ENCODE peak calls at places on chromosomes 16 and 17, in six cellular contexts. One of them, this sample, is unnamed.

GRCh38 chr17:73013299-73013698 is 79.2 kb downstream of the SLC39A11 start:
- DNase-seq in LoVo: no peak
- DNase-seq in stimulated activated CD4-positive, alpha-beta T cell treated with anti-CD3 and anti-CD28 coated beads, Interleukin-2, amount 100 ng/mL, for 48 hours: no peak
- DNase-seq in AG10803: no peak
- DNase-seq in EL: no peak
- DNase-seq in germinal center: no peak
- DNase-seq in this sample: no peak

GRCh38 chr17:37605813-37606505 is 3.3 kb downstream of the SYNRG start:
- DNase-seq in LoVo: peak
- DNase-seq in stimulated activated CD4-positive, alpha-beta T cell treated with anti-CD3 and anti-CD28 coated beads, Interleukin-2, amount 100 ng/mL, for 48 hours: no peak
- DNase-seq in AG10803: peak
- DNase-seq in EL: peak
- DNase-seq in germinal center: peak
- DNase-seq in this sample: no peak

GRCh38 chr17:42361781-42362186 is 26.5 kb downstream of the STAT3 start:
- DNase-seq in LoVo: peak
- DNase-seq in stimulated activated CD4-positive, alpha-beta T cell treated with anti-CD3 and anti-CD28 coated beads, Interleukin-2, amount 100 ng/mL, for 48 hours: peak
- DNase-seq in AG10803: no peak
- DNase-seq in EL: no peak
- DNase-seq in germinal center: no peak
- DNase-seq in this sample: no peak

GRCh38 chr17:48055531-48056245 is 7.5 kb downstream of the NFE2L1 start:
- DNase-seq in LoVo: peak
- DNase-seq in stimulated activated CD4-positive, alpha-beta T cell treated with anti-CD3 and anti-CD28 coated beads, Interleukin-2, amount 100 ng/mL, for 48 hours: peak
- DNase-seq in AG10803: peak
- DNase-seq in EL: peak
- DNase-seq in germinal center: peak
- DNase-seq in this sample: no peak

GRCh38 chr16:31214705-31215286 is 877 bp downstream of the TRIM72 start:
- DNase-seq in LoVo: no peak
- DNase-seq in stimulated activated CD4-positive, alpha-beta T cell treated with anti-CD3 and anti-CD28 coated beads, Interleukin-2, amount 100 ng/mL, for 48 hours: no peak
- DNase-seq in AG10803: no peak
- DNase-seq in EL: no peak
- DNase-seq in germinal center: peak
- DNase-seq in this sample: no peak

GRCh38 chr16:54720259-54720658 is 210.4 kb upstream of the IRX5 start:
- DNase-seq in LoVo: no peak
- DNase-seq in stimulated activated CD4-positive, alpha-beta T cell treated with anti-CD3 and anti-CD28 coated beads, Interleukin-2, amount 100 ng/mL, for 48 hours: no peak
- DNase-seq in AG10803: no peak
- DNase-seq in EL: no peak
- DNase-seq in germinal center: no peak
- DNase-seq in this sample: no peak

GRCh38 chr16:49405123-49405522 is 31.5 kb downstream of the C16orf78 start:
- DNase-seq in LoVo: no peak
- DNase-seq in stimulated activated CD4-positive, alpha-beta T cell treated with anti-CD3 and anti-CD28 coated beads, Interleukin-2, amount 100 ng/mL, for 48 hours: no peak
- DNase-seq in AG10803: no peak
- DNase-seq in EL: no peak
- DNase-seq in germinal center: no peak
- DNase-seq in this sample: no peak

GRCh38 chr17:7610641-7611040 is 4.1 kb downstream of the FXR2 start:
- DNase-seq in LoVo: no peak
- DNase-seq in stimulated activated CD4-positive, alpha-beta T cell treated with anti-CD3 and anti-CD28 coated beads, Interleukin-2, amount 100 ng/mL, for 48 hours: no peak
- DNase-seq in AG10803: no peak
- DNase-seq in EL: no peak
- DNase-seq in germinal center: no peak
- DNase-seq in this sample: no peak

GRCh38 chr16:89847056-89847929 is 19.0 kb downstream of the SPIRE2 start:
- DNase-seq in LoVo: no peak
- DNase-seq in stimulated activated CD4-positive, alpha-beta T cell treated with anti-CD3 and anti-CD28 coated beads, Interleukin-2, amount 100 ng/mL, for 48 hours: no peak
- DNase-seq in AG10803: no peak
- DNase-seq in EL: no peak
- DNase-seq in germinal center: no peak
- DNase-seq in this sample: no peak

GRCh38 chr17:17919169-17920107 is 52.8 kb downstream of the TOM1L2 start:
- DNase-seq in LoVo: peak
- DNase-seq in stimulated activated CD4-positive, alpha-beta T cell treated with anti-CD3 and anti-CD28 coated beads, Interleukin-2, amount 100 ng/mL, for 48 hours: peak
- DNase-seq in AG10803: peak
- DNase-seq in EL: peak
- DNase-seq in germinal center: peak
- DNase-seq in this sample: peak

GRCh38 chr16:88393571-88393970 is 10.8 kb downstream of the ZNF469 start:
- DNase-seq in LoVo: no peak
- DNase-seq in stimulated activated CD4-positive, alpha-beta T cell treated with anti-CD3 and anti-CD28 coated beads, Interleukin-2, amount 100 ng/mL, for 48 hours: no peak
- DNase-seq in AG10803: no peak
- DNase-seq in EL: no peak
- DNase-seq in germinal center: no peak
- DNase-seq in this sample: no peak

GRCh38 chr17:80070375-80071115 is 30.8 kb upstream of the GAA start:
- DNase-seq in LoVo: no peak
- DNase-seq in stimulated activated CD4-positive, alpha-beta T cell treated with anti-CD3 and anti-CD28 coated beads, Interleukin-2, amount 100 ng/mL, for 48 hours: no peak
- DNase-seq in AG10803: peak
- DNase-seq in EL: no peak
- DNase-seq in germinal center: no peak
- DNase-seq in this sample: no peak

GRCh38 chr16:24499193-24499814 is 40.1 kb upstream of the RBBP6 start:
- DNase-seq in LoVo: peak
- DNase-seq in stimulated activated CD4-positive, alpha-beta T cell treated with anti-CD3 and anti-CD28 coated beads, Interleukin-2, amount 100 ng/mL, for 48 hours: peak
- DNase-seq in AG10803: peak
- DNase-seq in EL: peak
- DNase-seq in germinal center: no peak
- DNase-seq in this sample: no peak

GRCh38 chr17:48261297-48261880 is 153.8 kb downstream of the SNX11 start:
- DNase-seq in LoVo: peak
- DNase-seq in stimulated activated CD4-positive, alpha-beta T cell treated with anti-CD3 and anti-CD28 coated beads, Interleukin-2, amount 100 ng/mL, for 48 hours: no peak
- DNase-seq in AG10803: peak
- DNase-seq in EL: peak
- DNase-seq in germinal center: peak
- DNase-seq in this sample: no peak